ENCODE peak calls at places on chromosomes 13 and 19, in four cellular contexts. K, U, Z and F are unnamed samples. For H3K9me3, the result is how much of the 10 kb centered on the place peaks cover.

GRCh38 chr19:38304866-38305429 is 897 bp downstream of the C19orf33 start:
- DNase-seq in Z (no peak), K (no peak), U (peak), F (no peak)

GRCh38 chr13:59103004-59103768 is 1060.5 kb downstream of the DIAPH3 start:
- DNase-seq in K (peak), Z (peak), U (no peak), F (no peak)

GRCh38 chr13:36193151-36193855 is 21.1 kb downstream of the SOHLH2 start:
- DNase-seq in K (peak), Z (no peak), U (no peak), F (no peak)

GRCh38 chr13:84400711-84401110 is 518.4 kb upstream of the SLITRK1 start:
- DNase-seq in Z (peak), U (no peak), K (peak), F (no peak)

GRCh38 chr13:78317030-78317429 is 286.3 kb downstream of the POU4F1 start:
- DNase-seq in Z (no peak), U (no peak), K (peak), F (no peak)

GRCh38 chr19:32373614-32374295 is 28.3 kb downstream of the ZNF507 start:
- DNase-seq in K (peak), Z (peak), U (no peak), F (no peak)

GRCh38 chr13:27980280-27980998 is 8.1 kb downstream of the URAD start:
- DNase-seq in Z (no peak), U (no peak), K (no peak), F (no peak)

GRCh38 chr19:898663-899062 is 5.4 kb downstream of the RNU6-9 start:
- DNase-seq in U (no peak), Z (no peak), K (no peak), F (no peak)

GRCh38 chr13:76597868-76598267 is 288.3 kb downstream of the KCTD12 start:
- DNase-seq in U (no peak), K (no peak), Z (no peak), F (no peak)

GRCh38 chr19:48501446-48501960 is 10.1 kb downstream of the LMTK3 start:
- DNase-seq in U (no peak), Z (no peak), K (no peak), F (peak)

DNA sequence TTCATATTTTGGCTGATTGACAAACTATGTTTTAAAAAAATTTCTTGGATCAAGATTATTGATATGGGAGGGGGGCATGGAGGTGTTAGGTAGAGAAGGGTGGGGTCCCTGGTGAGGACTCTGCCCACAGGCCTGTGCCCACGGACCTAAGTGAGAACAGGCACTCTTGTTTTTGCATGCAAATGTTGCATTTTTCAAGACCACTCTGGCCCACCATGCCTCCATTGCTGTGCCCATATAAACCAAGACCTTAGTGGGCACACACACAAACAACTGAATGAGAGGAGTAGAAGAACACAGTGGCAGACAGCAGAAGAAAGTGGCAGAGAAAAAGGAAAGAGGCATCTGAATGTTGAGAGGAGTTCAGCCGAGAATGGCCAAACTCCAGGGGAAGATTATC is 69.6 kb upstream of the ZNF98 start:
- DNase-seq in Z (no peak), U (no peak), K (no peak), F (no peak)
- H3K9me3 ChIP-seq in Z (under half), U (under half), K (under half), F (under half)

GRCh38 chr19:55811340-55811739 is 20.5 kb downstream of the NLRP11 start:
- DNase-seq in Z (no peak), K (no peak), U (no peak), F (no peak)
- H3K9me3 ChIP-seq in Z (under half), K (under half), U (under half), F (under half)

DNA sequence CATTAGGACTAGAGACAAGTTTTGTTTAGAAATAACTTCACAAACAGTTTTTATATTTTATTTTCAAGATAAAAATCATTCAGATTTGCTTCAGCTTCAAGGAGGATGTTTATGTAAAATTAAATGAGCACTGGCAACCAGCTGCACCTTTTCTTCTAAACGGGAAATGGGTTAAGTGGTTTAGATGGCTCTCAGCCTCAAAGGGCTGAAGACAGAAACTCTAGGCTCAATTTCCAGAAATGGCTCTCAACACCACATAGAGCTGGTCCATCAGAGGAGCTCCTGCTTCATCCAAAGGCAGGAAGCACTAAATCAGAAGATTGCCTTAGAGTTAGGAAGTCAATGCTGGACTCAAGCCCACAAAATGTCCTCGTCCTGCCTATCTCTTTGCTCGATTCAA is 74.7 kb downstream of the ZNF429 start:
- DNase-seq in U (no peak), Z (no peak), K (no peak), F (no peak)
- H3K9me3 ChIP-seq in U (under half), Z (under half), K (under half), F (under half)

GRCh38 chr19:56476671-56477428 is at the start of gene ZNF667:
- DNase-seq in U (no peak), Z (peak), K (peak), F (no peak)

GRCh38 chr19:56477429-56478338 is 539 bp upstream of the ZNF667 start:
- DNase-seq in K (peak), U (peak), Z (peak), F (peak)

GRCh38 chr19:56476093-56476492 is 1.1 kb downstream of the ZNF667 start:
- DNase-seq in U (no peak), Z (no peak), K (no peak), F (no peak)
- H3K9me3 ChIP-seq in U (under half), Z (under half), K (under half), F (under half)

DNA sequence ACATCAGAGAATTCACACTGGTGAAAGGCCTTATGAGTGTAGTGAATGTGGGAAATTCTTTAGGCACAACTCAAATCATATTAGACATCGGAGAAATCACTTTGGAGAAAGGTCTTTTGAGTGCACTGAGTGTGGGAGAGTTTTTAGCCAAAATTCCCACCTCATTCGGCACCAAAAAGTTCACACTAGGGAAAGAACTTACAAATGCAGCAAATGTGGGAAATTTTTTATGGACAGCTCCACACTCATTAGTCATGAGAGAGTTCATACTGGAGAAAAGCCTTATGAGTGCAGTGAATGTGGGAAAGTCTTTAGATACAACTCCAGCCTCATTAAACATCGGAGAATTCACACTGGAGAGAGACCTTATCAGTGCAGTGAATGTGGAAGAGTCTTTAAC is 10.1 kb downstream of the ZNF17 start:
- DNase-seq in Z (no peak), K (no peak), U (no peak), F (no peak)
- H3K9me3 ChIP-seq in Z (under half), K (under half), U (under half), F (under half)